ENCODE peak calls at places on chromosomes 16 and 17, in five cellular contexts. N, U, X, F and V are unnamed samples.

GRCh38 chr17:7822126-7822525 is 11.9 kb upstream of the KDM6B start:
- DNase-seq in N (no peak), U (no peak), X (no peak), F (no peak), V (no peak)

GRCh38 chr17:263773-264172 is 82.3 kb upstream of the DOC2B start:
- DNase-seq in N (no peak), U (no peak), X (no peak), F (no peak), V (no peak)

GRCh38 chr17:37107406-37108083 is 158.8 kb downstream of the AATF start:
- DNase-seq in N (no peak), U (no peak), X (no peak), F (no peak), V (no peak)

GRCh38 chr17:27244481-27245223 is 49.3 kb upstream of the WSB1 start:
- DNase-seq in N (peak; percentile 40), U (no peak), X (peak; percentile 41), F (peak; percentile 68), V (peak; percentile 90)

GRCh38 chr17:54996441-54996840 is 27.9 kb downstream of the STXBP4 start:
- DNase-seq in N (no peak), U (no peak), X (no peak), F (no peak), V (no peak)

GRCh38 chr16:11090947-11091785 is 146.8 kb downstream of the CLEC16A start:
- DNase-seq in N (no peak), U (no peak), X (no peak), F (no peak), V (no peak)

GRCh38 chr17:79623786-79624657 is 13.2 kb upstream of the RBFOX3 start:
- DNase-seq in N (peak; percentile 45), U (no peak), X (peak; percentile 5), F (no peak), V (no peak)

GRCh38 chr17:77269696-77270681 is 129.2 kb downstream of the SEC14L1 start:
- DNase-seq in N (no peak), U (no peak), X (no peak), F (peak; percentile 43), V (peak; percentile 76)

GRCh38 chr16:57639172-57639571 is 10.7 kb downstream of the ADGRG1 start:
- DNase-seq in N (no peak), U (peak; percentile 43), X (no peak), F (no peak), V (no peak)

GRCh38 chr16:10552998-10553491 is 27.4 kb downstream of the EMP2 start:
- DNase-seq in N (no peak), U (peak; percentile 33), X (peak; percentile 41), F (no peak), V (peak; percentile 59)

GRCh38 chr16:50667497-50668367 is 13.4 kb downstream of the SNX20 start:
- DNase-seq in N (no peak), U (no peak), X (no peak), F (no peak), V (no peak)

GRCh38 chr16:50252874-50253510 is 13.4 kb upstream of the ADCY7 start:
- DNase-seq in N (no peak), U (no peak), X (no peak), F (no peak), V (no peak)

GRCh38 chr17:31548709-31549108 is 157.2 kb downstream of the RAB11FIP4 start:
- DNase-seq in N (no peak), U (no peak), X (no peak), F (no peak), V (no peak)

GRCh38 chr16:11585460-11586374 is 1.0 kb downstream of the LITAF start:
- DNase-seq in N (no peak), U (no peak), X (peak; percentile 51), F (no peak), V (no peak)

GRCh38 chr17:4944163-4944553 is 4.1 kb downstream of the RNF167 start:
- DNase-seq in N (no peak), U (peak; percentile 48), X (peak; percentile 37), F (no peak), V (no peak)

GRCh38 chr17:45279898-45280297 is 18.0 kb upstream of the SPATA32 start:
- DNase-seq in N (no peak), U (no peak), X (no peak), F (no peak), V (no peak)

GRCh38 chr17:41442772-41443171 is 2.0 kb upstream of the KRT38 start:
- DNase-seq in N (no peak), U (no peak), X (no peak), F (peak; percentile 25), V (no peak)

GRCh38 chr16:2924901-2925820 is 13.4 kb downstream of the FLYWCH1 start:
- DNase-seq in N (no peak), U (no peak), X (no peak), F (peak; percentile 27), V (no peak)

GRCh38 chr16:11681977-11682654 is 13.9 kb downstream of the SNN start:
- DNase-seq in N (no peak), U (no peak), X (peak; percentile 73), F (no peak), V (no peak)

GRCh38 chr17:76772842-76773521 is 35.1 kb downstream of the MFSD11 start:
- DNase-seq in N (peak; percentile 6), U (peak; percentile 16), X (no peak), F (peak; percentile 85), V (peak; percentile 29)

GRCh38 chr17:19502517-19502916 is 31.1 kb upstream of the SLC47A1 start:
- DNase-seq in N (no peak), U (no peak), X (no peak), F (no peak), V (no peak)

GRCh38 chr16:68324336-68324735 is 13.5 kb downstream of the PRMT7 start:
- DNase-seq in N (no peak), U (no peak), X (no peak), F (no peak), V (no peak)

GRCh38 chr17:2705263-2705662 is 6.3 kb downstream of the CLUH start:
- DNase-seq in N (no peak), U (no peak), X (no peak), F (no peak), V (no peak)

GRCh38 chr17:45886852-45887251 is 7.5 kb upstream of the MAPT start:
- DNase-seq in N (no peak), U (no peak), X (no peak), F (no peak), V (no peak)

GRCh38 chr16:47732806-47733150 is 271.6 kb downstream of the PHKB start:
- DNase-seq in N (no peak), U (no peak), X (no peak), F (peak; percentile 71), V (peak; percentile 57)

GRCh38 chr16:5033256-5034166 is at the start of gene NAGPA:
- DNase-seq in N (peak; percentile 88), U (peak; percentile 80), X (peak; percentile 92), F (peak; percentile 67), V (peak; percentile 63)

GRCh38 chr17:41784207-41784744 is 2.2 kb downstream of the JUP start:
- DNase-seq in N (no peak), U (no peak), X (peak; percentile 52), F (peak; percentile 66), V (peak; percentile 69)

GRCh38 chr17:28735242-28735722 is 6.7 kb downstream of the NEK8 start:
- DNase-seq in N (no peak), U (no peak), X (no peak), F (peak; percentile 57), V (peak; percentile 85)

GRCh38 chr16:30948087-30948955 is 547 bp upstream of the ORAI3 start:
- DNase-seq in N (peak; percentile 86), U (no peak), X (peak; percentile 81), F (peak; percentile 68), V (peak; percentile 92)

GRCh38 chr17:63845509-63845908 is 3.0 kb upstream of the SMARCD2 start:
- DNase-seq in N (no peak), U (no peak), X (no peak), F (no peak), V (no peak)

GRCh38 chr16:87132361-87133014 is 184.7 kb downstream of the C16orf95 start:
- DNase-seq in N (peak; percentile 22), U (no peak), X (no peak), F (peak; percentile 49), V (no peak)

GRCh38 chr17:27329146-27329805 is 35.4 kb downstream of the WSB1 start:
- DNase-seq in N (no peak), U (no peak), X (no peak), F (no peak), V (no peak)

GRCh38 chr17:9465216-9465921 is 110.3 kb downstream of the STX8 start:
- DNase-seq in N (no peak), U (no peak), X (no peak), F (no peak), V (no peak)

GRCh38 chr16:48596326-48596725 is 13.7 kb downstream of the N4BP1 start:
- DNase-seq in N (no peak), U (no peak), X (no peak), F (no peak), V (no peak)

GRCh38 chr17:82648761-82649474 is 674 bp upstream of the WDR45B start:
- DNase-seq in N (peak; percentile 51), U (peak; percentile 63), X (peak; percentile 62), F (peak; percentile 18), V (no peak)

GRCh38 chr16:80852261-80852872 is 48.0 kb upstream of the CDYL2 start:
- DNase-seq in N (peak; percentile 57), U (no peak), X (peak; percentile 11), F (peak; percentile 69), V (no peak)

GRCh38 chr16:35198223-35199199 is 1739.1 kb downstream of the TP53TG3F start:
- DNase-seq in N (no peak), U (no peak), X (no peak), F (no peak), V (no peak)
- H3K9me3 ChIP-seq in N (no peaks in the 10 kb centered on the region), U (peaks cover 8% of the 10 kb centered on the region), X (no peaks in the 10 kb centered on the region), F (no peaks in the 10 kb centered on the region), V (no peaks in the 10 kb centered on the region)

GRCh38 chr17:52465407-52465806 is 306.9 kb upstream of the CA10 start:
- DNase-seq in N (no peak), U (no peak), X (no peak), F (no peak), V (no peak)

DNA sequence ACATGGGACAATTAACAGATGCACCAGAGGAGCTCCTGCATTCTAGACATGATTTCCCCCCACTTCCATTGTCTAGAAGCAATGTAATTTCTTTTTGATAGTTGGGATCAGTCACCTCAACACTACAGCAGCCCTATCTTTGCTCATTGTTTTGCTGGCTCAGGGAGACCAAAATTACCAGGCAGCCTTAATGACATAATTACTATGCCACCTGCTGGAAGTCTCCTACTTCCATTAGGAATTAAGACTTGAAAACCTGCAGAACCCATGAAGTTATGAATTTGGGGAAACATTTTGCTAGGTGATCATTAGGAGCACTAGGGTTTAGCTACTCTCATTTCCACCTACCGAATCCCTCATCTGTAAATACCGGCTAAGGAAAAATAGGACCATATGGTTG is 312.0 kb upstream of the CA10 start:
- DNase-seq in N (no peak), U (no peak), X (no peak), F (no peak), V (no peak)
- H3K9me3 ChIP-seq in N (no peaks in the 10 kb centered on the region), U (no peaks in the 10 kb centered on the region), X (no peaks in the 10 kb centered on the region), F (peaks cover 22% of the 10 kb centered on the region), V (no peaks in the 10 kb centered on the region)

DNA sequence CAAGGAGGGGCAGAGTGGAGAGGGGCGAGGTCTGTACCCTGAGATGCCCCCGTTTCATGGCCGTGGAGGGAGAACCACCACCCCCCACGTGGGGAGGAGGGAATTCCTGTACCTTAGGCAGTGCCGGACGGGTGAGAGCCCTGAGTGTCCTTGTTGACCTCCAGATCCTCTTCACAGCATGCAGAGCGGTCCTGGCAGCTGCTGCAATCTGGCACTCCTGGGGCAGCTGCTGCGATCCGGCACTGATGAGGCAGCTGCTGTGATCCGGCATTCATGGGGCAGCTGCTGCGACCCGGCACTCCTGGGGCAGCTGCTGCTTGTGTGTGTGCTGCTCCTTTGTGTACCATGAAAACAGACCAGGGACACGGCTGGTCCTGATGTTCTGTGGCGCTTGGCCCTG is 12.7 kb downstream of the ZNF778 start:
- DNase-seq in N (no peak), U (no peak), X (no peak), F (no peak), V (no peak)
- H3K9me3 ChIP-seq in N (peaks cover 7% of the 10 kb centered on the region), U (peaks cover 24% of the 10 kb centered on the region), X (peaks cover 7% of the 10 kb centered on the region), F (peaks cover 4% of the 10 kb centered on the region), V (peaks cover 19% of the 10 kb centered on the region)

GRCh38 chr17:70804161-70804560 is 634.8 kb downstream of the KCNJ2 start:
- DNase-seq in N (no peak), U (no peak), X (no peak), F (peak; percentile 23), V (no peak)
- H3K9me3 ChIP-seq in N (peaks cover 4% of the 10 kb centered on the region), U (no peaks in the 10 kb centered on the region), X (no peaks in the 10 kb centered on the region), F (no peaks in the 10 kb centered on the region), V (no peaks in the 10 kb centered on the region)